ENCODE peak calls at places on chromosome X, in nine cellular contexts. One of them, this sample, is unnamed.

GRCh38 chrX:109533631-109534030 is 3.0 kb upstream of the NXT2 start:
- DNase-seq in tibial artery: no peak
- DNase-seq in A549: no peak
- DNase-seq in H9: no peak
- DNase-seq in SK-N-SH: no peak
- DNase-seq in A673: no peak
- DNase-seq in cardiac muscle cell: no peak
- DNase-seq in body of pancreas: no peak
- DNase-seq in CD8-positive, alpha-beta memory T cell: no peak
- DNase-seq in this sample: no peak

GRCh38 chrX:48278958-48279357 is 23.8 kb downstream of the SSX1 start:
- DNase-seq in tibial artery: no peak
- DNase-seq in A549: peak; percentile 30
- DNase-seq in H9: peak; percentile 22
- DNase-seq in SK-N-SH: peak; percentile 3
- DNase-seq in A673: peak; percentile 17
- DNase-seq in cardiac muscle cell: no peak
- DNase-seq in body of pancreas: peak; percentile 9
- DNase-seq in CD8-positive, alpha-beta memory T cell: no peak
- DNase-seq in this sample: no peak

GRCh38 chrX:27728291-27728690 is 79.5 kb upstream of the MAGEB10 start:
- DNase-seq in tibial artery: no peak
- DNase-seq in A549: peak; percentile 2
- DNase-seq in H9: no peak
- DNase-seq in SK-N-SH: no peak
- DNase-seq in A673: no peak
- DNase-seq in cardiac muscle cell: no peak
- DNase-seq in body of pancreas: no peak
- DNase-seq in CD8-positive, alpha-beta memory T cell: no peak
- DNase-seq in this sample: no peak

GRCh38 chrX:152641996-152642395 is 4.3 kb downstream of the GABRQ start:
- DNase-seq in tibial artery: no peak
- DNase-seq in A549: peak; percentile 21
- DNase-seq in H9: peak; percentile 61
- DNase-seq in SK-N-SH: peak; percentile 46
- DNase-seq in A673: peak; percentile 6
- DNase-seq in cardiac muscle cell: peak; percentile 42
- DNase-seq in body of pancreas: no peak
- DNase-seq in CD8-positive, alpha-beta memory T cell: no peak
- DNase-seq in this sample: no peak

GRCh38 chrX:50747471-50747900 is 66.5 kb downstream of the SHROOM4 start:
- DNase-seq in tibial artery: no peak
- DNase-seq in A549: peak; percentile 11
- DNase-seq in H9: no peak
- DNase-seq in SK-N-SH: peak; percentile 10
- DNase-seq in A673: peak; percentile 66
- DNase-seq in cardiac muscle cell: peak; percentile 21
- DNase-seq in body of pancreas: no peak
- DNase-seq in CD8-positive, alpha-beta memory T cell: no peak
- DNase-seq in this sample: no peak

GRCh38 chrX:123975180-123975579 is 13.7 kb downstream of the STAG2 start:
- DNase-seq in tibial artery: no peak
- DNase-seq in A549: no peak
- DNase-seq in H9: no peak
- DNase-seq in SK-N-SH: no peak
- DNase-seq in A673: no peak
- DNase-seq in cardiac muscle cell: no peak
- DNase-seq in body of pancreas: no peak
- DNase-seq in CD8-positive, alpha-beta memory T cell: no peak
- DNase-seq in this sample: no peak

GRCh38 chrX:40078489-40079288 is 19.1 kb downstream of the BCOR start:
- DNase-seq in tibial artery: no peak
- DNase-seq in A549: no peak
- DNase-seq in H9: no peak
- DNase-seq in SK-N-SH: no peak
- DNase-seq in A673: peak; percentile 50
- DNase-seq in cardiac muscle cell: no peak
- DNase-seq in body of pancreas: no peak
- DNase-seq in CD8-positive, alpha-beta memory T cell: no peak
- DNase-seq in this sample: no peak

GRCh38 chrX:102765794-102766193 is 45.3 kb downstream of the GPRASP3 start:
- DNase-seq in tibial artery: no peak
- DNase-seq in A549: peak; percentile 2
- DNase-seq in H9: no peak
- DNase-seq in SK-N-SH: no peak
- DNase-seq in A673: no peak
- DNase-seq in cardiac muscle cell: no peak
- DNase-seq in body of pancreas: no peak
- DNase-seq in CD8-positive, alpha-beta memory T cell: no peak
- DNase-seq in this sample: no peak

GRCh38 chrX:118973389-118974087 is 880 bp upstream of the LONRF3 start:
- DNase-seq in tibial artery: peak; percentile 37
- DNase-seq in A549: no peak
- DNase-seq in H9: no peak
- DNase-seq in SK-N-SH: peak; percentile 20
- DNase-seq in A673: no peak
- DNase-seq in cardiac muscle cell: no peak
- DNase-seq in body of pancreas: peak; percentile 35
- DNase-seq in CD8-positive, alpha-beta memory T cell: no peak
- DNase-seq in this sample: no peak

GRCh38 chrX:5998901-5999300 is 229.8 kb downstream of the NLGN4X start:
- DNase-seq in tibial artery: no peak
- DNase-seq in A549: no peak
- DNase-seq in H9: no peak
- DNase-seq in SK-N-SH: no peak
- DNase-seq in A673: peak; percentile 24
- DNase-seq in cardiac muscle cell: no peak
- DNase-seq in body of pancreas: no peak
- DNase-seq in CD8-positive, alpha-beta memory T cell: no peak
- DNase-seq in this sample: no peak

GRCh38 chrX:7614616-7615015 is 228.4 kb upstream of the VCX start:
- DNase-seq in tibial artery: no peak
- DNase-seq in A549: no peak
- DNase-seq in H9: no peak
- DNase-seq in SK-N-SH: no peak
- DNase-seq in A673: no peak
- DNase-seq in cardiac muscle cell: peak; percentile 4
- DNase-seq in body of pancreas: no peak
- DNase-seq in CD8-positive, alpha-beta memory T cell: no peak
- DNase-seq in this sample: no peak

GRCh38 chrX:8520791-8521190 is 56.2 kb downstream of the VCX3B start:
- DNase-seq in tibial artery: no peak
- DNase-seq in A549: no peak
- DNase-seq in H9: no peak
- DNase-seq in SK-N-SH: no peak
- DNase-seq in A673: no peak
- DNase-seq in cardiac muscle cell: no peak
- DNase-seq in body of pancreas: no peak
- DNase-seq in CD8-positive, alpha-beta memory T cell: no peak
- DNase-seq in this sample: no peak

GRCh38 chrX:112646651-112647050 is 33.1 kb downstream of the LHFPL1 start:
- DNase-seq in tibial artery: no peak
- DNase-seq in A549: no peak
- DNase-seq in H9: no peak
- DNase-seq in SK-N-SH: no peak
- DNase-seq in A673: no peak
- DNase-seq in cardiac muscle cell: no peak
- DNase-seq in body of pancreas: no peak
- DNase-seq in CD8-positive, alpha-beta memory T cell: no peak
- DNase-seq in this sample: no peak

GRCh38 chrX:10484683-10485247 is 135.6 kb downstream of the MID1 start:
- DNase-seq in tibial artery: no peak
- DNase-seq in A549: peak; percentile 61
- DNase-seq in H9: no peak
- DNase-seq in SK-N-SH: no peak
- DNase-seq in A673: no peak
- DNase-seq in cardiac muscle cell: no peak
- DNase-seq in body of pancreas: no peak
- DNase-seq in CD8-positive, alpha-beta memory T cell: no peak
- DNase-seq in this sample: no peak

GRCh38 chrX:97389761-97390192 is 506.1 kb downstream of the RPA4 start:
- DNase-seq in tibial artery: no peak
- DNase-seq in A549: peak; percentile 55
- DNase-seq in H9: no peak
- DNase-seq in SK-N-SH: no peak
- DNase-seq in A673: no peak
- DNase-seq in cardiac muscle cell: no peak
- DNase-seq in body of pancreas: no peak
- DNase-seq in CD8-positive, alpha-beta memory T cell: no peak
- DNase-seq in this sample: no peak

GRCh38 chrX:131273024-131273423 is 16.1 kb downstream of the IGSF1 start:
- DNase-seq in tibial artery: no peak
- DNase-seq in A549: no peak
- DNase-seq in H9: no peak
- DNase-seq in SK-N-SH: no peak
- DNase-seq in A673: no peak
- DNase-seq in cardiac muscle cell: no peak
- DNase-seq in body of pancreas: no peak
- DNase-seq in CD8-positive, alpha-beta memory T cell: no peak
- DNase-seq in this sample: no peak

GRCh38 chrX:131271826-131272225 is 17.3 kb downstream of the IGSF1 start:
- DNase-seq in tibial artery: no peak
- DNase-seq in A549: no peak
- DNase-seq in H9: no peak
- DNase-seq in SK-N-SH: no peak
- DNase-seq in A673: no peak
- DNase-seq in cardiac muscle cell: no peak
- DNase-seq in body of pancreas: no peak
- DNase-seq in CD8-positive, alpha-beta memory T cell: no peak
- DNase-seq in this sample: no peak

GRCh38 chrX:131264665-131265064 is 24.4 kb downstream of the IGSF1 start:
- DNase-seq in tibial artery: no peak
- DNase-seq in A549: no peak
- DNase-seq in H9: no peak
- DNase-seq in SK-N-SH: no peak
- DNase-seq in A673: no peak
- DNase-seq in cardiac muscle cell: no peak
- DNase-seq in body of pancreas: peak; percentile 74
- DNase-seq in CD8-positive, alpha-beta memory T cell: no peak
- DNase-seq in this sample: no peak

GRCh38 chrX:131271274-131271673 is 17.8 kb downstream of the IGSF1 start:
- DNase-seq in tibial artery: no peak
- DNase-seq in A549: no peak
- DNase-seq in H9: no peak
- DNase-seq in SK-N-SH: no peak
- DNase-seq in A673: no peak
- DNase-seq in cardiac muscle cell: no peak
- DNase-seq in body of pancreas: no peak
- DNase-seq in CD8-positive, alpha-beta memory T cell: no peak
- DNase-seq in this sample: no peak

GRCh38 chrX:131270085-131270484 is 19.0 kb downstream of the IGSF1 start:
- DNase-seq in tibial artery: no peak
- DNase-seq in A549: no peak
- DNase-seq in H9: no peak
- DNase-seq in SK-N-SH: no peak
- DNase-seq in A673: no peak
- DNase-seq in cardiac muscle cell: no peak
- DNase-seq in body of pancreas: no peak
- DNase-seq in CD8-positive, alpha-beta memory T cell: no peak
- DNase-seq in this sample: no peak
- H3K4me1 ChIP-seq in tibial artery: no peaks in the 10 kb centered on the region
- H3K4me1 ChIP-seq in A549: no peaks in the 10 kb centered on the region
- H3K4me1 ChIP-seq in H9: peaks cover 7% of the 10 kb centered on the region
- H3K4me1 ChIP-seq in SK-N-SH: no peaks in the 10 kb centered on the region
- H3K4me1 ChIP-seq in A673: no peaks in the 10 kb centered on the region
- H3K4me1 ChIP-seq in cardiac muscle cell: peaks cover 12% of the 10 kb centered on the region
- H3K4me1 ChIP-seq in body of pancreas: peaks cover 6% of the 10 kb centered on the region
- H3K4me1 ChIP-seq in CD8-positive, alpha-beta memory T cell: no peaks in the 10 kb centered on the region
- H3K4me1 ChIP-seq in this sample: no peaks in the 10 kb centered on the region

GRCh38 chrX:115018040-115018647 is 728 bp upstream of the IL13RA2 start:
- DNase-seq in tibial artery: no peak
- DNase-seq in A549: no peak
- DNase-seq in H9: no peak
- DNase-seq in SK-N-SH: no peak
- DNase-seq in A673: no peak
- DNase-seq in cardiac muscle cell: peak; percentile 26
- DNase-seq in body of pancreas: no peak
- DNase-seq in CD8-positive, alpha-beta memory T cell: no peak
- DNase-seq in this sample: no peak
- H3K27ac ChIP-seq in tibial artery: no peak overlapping the region
- H3K27ac ChIP-seq in A549: no peak overlapping the region
- H3K27ac ChIP-seq in H9: no peak overlapping the region
- H3K27ac ChIP-seq in SK-N-SH: no peak overlapping the region
- H3K27ac ChIP-seq in A673: no peak overlapping the region
- H3K27ac ChIP-seq in cardiac muscle cell: no peak overlapping the region
- H3K27ac ChIP-seq in body of pancreas: no peak overlapping the region
- H3K27ac ChIP-seq in CD8-positive, alpha-beta memory T cell: no peak overlapping the region
- H3K27ac ChIP-seq in this sample: no peak overlapping the region

DNA sequence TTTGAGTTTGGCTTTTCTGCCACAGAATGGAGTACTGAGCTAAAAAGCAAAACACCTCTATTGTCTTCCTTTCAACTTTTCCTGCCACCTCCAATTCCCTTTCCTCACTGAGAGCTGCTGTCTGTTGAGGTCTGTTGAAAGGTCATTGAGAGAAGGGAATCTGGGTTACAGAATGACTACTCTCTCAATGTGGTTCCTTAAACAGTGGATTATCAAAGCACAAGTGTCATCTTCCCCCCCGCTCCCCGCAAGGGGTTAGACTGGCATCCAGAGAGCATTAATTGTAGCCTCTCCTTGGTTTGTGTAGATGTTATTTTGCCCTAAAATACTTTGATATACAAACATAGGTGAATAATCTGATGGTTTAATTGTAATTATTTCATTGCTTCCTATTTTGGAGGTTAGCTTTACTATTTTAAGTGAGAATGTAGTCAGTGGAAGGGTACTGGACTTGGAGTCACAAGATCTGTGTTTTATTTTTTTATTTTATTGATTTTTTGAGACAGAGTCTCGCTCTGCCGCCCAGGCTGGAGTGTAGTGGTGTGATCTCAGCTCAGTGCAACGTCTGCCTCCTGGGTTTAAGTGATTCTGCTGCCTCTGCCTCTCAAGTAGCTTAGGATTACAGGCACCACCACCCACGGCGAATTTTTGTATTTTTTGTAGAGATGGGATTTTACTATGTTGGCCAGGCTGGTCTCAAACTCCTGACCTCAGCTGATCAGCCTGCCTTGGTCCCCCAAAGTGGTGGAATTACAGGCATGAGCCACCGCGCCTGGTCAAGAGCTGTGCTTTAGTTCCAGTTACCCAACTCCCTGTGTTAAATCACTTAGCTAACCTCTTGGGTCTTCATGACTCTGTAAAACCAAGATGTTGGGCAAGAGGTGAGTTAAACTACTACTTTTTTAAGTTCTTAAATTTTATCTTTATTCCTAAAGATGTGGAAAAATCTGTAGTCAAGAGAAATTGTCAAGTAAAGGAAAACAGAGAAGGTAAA is 11.0 kb downstream of the USP9X start:
- DNase-seq in tibial artery: no peak
- DNase-seq in A549: no peak
- DNase-seq in H9: no peak
- DNase-seq in SK-N-SH: no peak
- DNase-seq in A673: no peak
- DNase-seq in cardiac muscle cell: no peak
- DNase-seq in body of pancreas: no peak
- DNase-seq in CD8-positive, alpha-beta memory T cell: no peak
- DNase-seq in this sample: no peak
- H3K4me1 ChIP-seq in tibial artery: no peaks in the 10 kb centered on the region
- H3K4me1 ChIP-seq in A549: peaks cover 51% of the 10 kb centered on the region
- H3K4me1 ChIP-seq in H9: peaks cover 2% of the 10 kb centered on the region
- H3K4me1 ChIP-seq in SK-N-SH: peaks cover 7% of the 10 kb centered on the region
- H3K4me1 ChIP-seq in A673: peaks cover 5% of the 10 kb centered on the region
- H3K4me1 ChIP-seq in cardiac muscle cell: peaks cover 17% of the 10 kb centered on the region
- H3K4me1 ChIP-seq in body of pancreas: peaks cover 45% of the 10 kb centered on the region
- H3K4me1 ChIP-seq in CD8-positive, alpha-beta memory T cell: peaks cover 52% of the 10 kb centered on the region
- H3K4me1 ChIP-seq in this sample: peaks cover 4% of the 10 kb centered on the region

GRCh38 chrX:71103110-71103983 is 3.2 kb downstream of the CXorf65 start:
- DNase-seq in tibial artery: no peak
- DNase-seq in A549: no peak
- DNase-seq in H9: peak; percentile 56
- DNase-seq in SK-N-SH: peak; percentile 64
- DNase-seq in A673: no peak
- DNase-seq in cardiac muscle cell: peak; percentile 42
- DNase-seq in body of pancreas: peak; percentile 14
- DNase-seq in CD8-positive, alpha-beta memory T cell: peak; percentile 64
- DNase-seq in this sample: no peak
- H3K27ac ChIP-seq in tibial artery: no peak overlapping the region
- H3K27ac ChIP-seq in A549: no peak overlapping the region
- H3K27ac ChIP-seq in H9: no peak overlapping the region
- H3K27ac ChIP-seq in SK-N-SH: peak overlapping the region; percentile 89
- H3K27ac ChIP-seq in A673: peak overlapping the region; percentile 55
- H3K27ac ChIP-seq in cardiac muscle cell: peak overlapping the region; percentile 91
- H3K27ac ChIP-seq in body of pancreas: no peak overlapping the region
- H3K27ac ChIP-seq in CD8-positive, alpha-beta memory T cell: peak overlapping the region; percentile 54
- H3K27ac ChIP-seq in this sample: peak overlapping the region; percentile 73

This sample was measured in breast epithelium.